ENCODE peak calls at places on chromosome 18, in four cellular contexts. Y, V, T and P are unnamed samples.

GRCh38 chr18:8656226-8656625 is 47.0 kb downstream of the RAB12 start:
- DNase-seq in Y (no peak), V (no peak), T (no peak), P (no peak)

GRCh38 chr18:70781860-70782453 is 493.1 kb downstream of the SOCS6 start:
- DNase-seq in Y (peak), V (peak), T (peak), P (peak)

GRCh38 chr18:21678897-21679296 is 25.7 kb downstream of the ABHD3 start:
- DNase-seq in Y (no peak), V (no peak), T (no peak), P (no peak)

GRCh38 chr18:59159986-59160385 is 20.3 kb downstream of the SEC11C start:
- DNase-seq in Y (no peak), V (no peak), T (no peak), P (no peak)

GRCh38 chr18:31652875-31653274 is 31.5 kb downstream of the B4GALT6 start:
- DNase-seq in Y (no peak), V (no peak), T (no peak), P (no peak)

GRCh38 chr18:74644713-74645112 is 47.0 kb downstream of the ZNF407 start:
- DNase-seq in Y (no peak), V (no peak), T (no peak), P (no peak)

GRCh38 chr18:32391126-32391525 is 79.6 kb downstream of the GAREM1 start:
- DNase-seq in Y (no peak), V (no peak), T (no peak), P (no peak)

GRCh38 chr18:45322343-45322742 is 292.9 kb upstream of the SLC14A2 start:
- DNase-seq in Y (no peak), V (no peak), T (no peak), P (no peak)

GRCh38 chr18:32450026-32450681 is 20.5 kb downstream of the GAREM1 start:
- DNase-seq in Y (no peak), V (no peak), T (no peak), P (no peak)

GRCh38 chr18:49949991-49950395 is 136.7 kb upstream of the ACAA2 start:
- DNase-seq in Y (no peak), V (no peak), T (no peak), P (no peak)

GRCh38 chr18:48674758-48675157 is 135.9 kb downstream of the CTIF start:
- DNase-seq in Y (no peak), V (no peak), T (no peak), P (no peak)

GRCh38 chr18:48798334-48799197 is 152.2 kb downstream of the SMAD7 start:
- DNase-seq in Y (no peak), V (no peak), T (no peak), P (no peak)

GRCh38 chr18:62586148-62586774 is 63.4 kb downstream of the ZCCHC2 start:
- DNase-seq in Y (peak), V (peak), T (peak), P (peak)

GRCh38 chr18:35469696-35470095 is 28.1 kb downstream of the INO80C start:
- DNase-seq in Y (no peak), V (no peak), T (no peak), P (no peak)

DNA sequence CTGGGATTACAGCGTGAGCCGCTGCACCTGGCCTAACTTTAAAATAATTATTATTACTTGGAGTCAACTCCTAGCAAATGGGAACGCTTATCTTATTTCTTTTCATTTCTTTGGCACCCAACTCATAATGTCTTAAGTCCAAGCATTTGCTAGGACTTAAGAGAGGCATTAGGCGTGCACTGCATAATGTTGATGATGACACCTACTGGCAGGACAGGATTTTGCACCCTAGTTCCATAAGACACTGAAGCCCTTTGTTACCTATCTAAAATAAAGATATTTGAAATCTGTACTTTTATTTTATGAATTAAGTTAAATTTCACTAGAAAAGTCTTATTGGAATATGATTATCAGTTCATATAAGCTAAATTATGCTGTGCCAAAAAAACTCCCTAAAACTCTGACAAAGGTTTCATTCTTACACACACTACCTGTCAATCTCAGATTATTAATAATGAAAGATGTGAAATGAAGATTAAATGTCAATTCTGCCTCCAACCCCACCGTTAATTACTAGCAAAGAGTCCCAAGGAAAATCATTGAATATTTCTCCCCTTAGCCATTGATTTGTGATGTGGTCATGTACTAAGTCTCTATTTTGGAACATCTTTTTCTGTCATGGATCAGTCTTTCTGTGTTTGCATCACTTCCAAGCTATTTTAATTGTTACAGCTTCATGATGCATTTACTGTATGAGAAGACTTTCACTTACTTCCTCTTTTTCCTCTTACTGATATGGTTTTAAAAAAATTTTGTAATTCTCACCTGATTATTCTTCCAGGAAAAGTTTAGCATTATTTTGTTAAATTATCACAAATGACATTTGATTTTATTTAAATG is 12.7 kb upstream of the CDH2 start:
- DNase-seq in Y (no peak), V (peak), T (peak), P (peak)
- TF ChIP-seq CTCF in Y (peak), V (peak), T (peak), P (peak)

GRCh38 chr18:28167835-28168349 is 9.0 kb downstream of the CDH2 start:
- DNase-seq in Y (no peak), V (no peak), T (no peak), P (no peak)
- TF ChIP-seq CTCF in Y (no peak), V (no peak), T (no peak), P (no peak)

GRCh38 chr18:4455113-4455811 is at the start of gene DLGAP1:
- DNase-seq in Y (peak), V (no peak), T (no peak), P (peak)

GRCh38 chr18:4454548-4455112 is 477 bp downstream of the DLGAP1 start:
- DNase-seq in Y (peak), V (no peak), T (no peak), P (peak)

GRCh38 chr18:4444306-4444705 is 10.8 kb downstream of the DLGAP1 start:
- DNase-seq in Y (no peak), V (no peak), T (no peak), P (no peak)

GRCh38 chr18:4453712-4454547 is 1.2 kb downstream of the DLGAP1 start:
- DNase-seq in Y (peak), V (no peak), T (no peak), P (peak)

GRCh38 chr18:4450065-4450676 is 4.9 kb downstream of the DLGAP1 start:
- DNase-seq in Y (no peak), V (no peak), T (no peak), P (no peak)
- TF ChIP-seq CTCF in Y (no peak), V (no peak), T (no peak), P (no peak)

GRCh38 chr18:56068030-56068671 is 480.2 kb upstream of the TCF4 start:
- DNase-seq in Y (no peak), V (no peak), T (peak), P (no peak)
- TF ChIP-seq CTCF in Y (no peak), V (no peak), T (no peak), P (no peak)

GRCh38 chr18:26566874-26567273 is 18.5 kb upstream of the KCTD1 start:
- DNase-seq in Y (no peak), V (no peak), T (no peak), P (no peak)
- TF ChIP-seq CTCF in Y (no peak), V (no peak), T (no peak), P (no peak)

GRCh38 chr18:54950221-54950620 is 9.0 kb downstream of the CCDC68 start:
- DNase-seq in Y (no peak), V (no peak), T (no peak), P (no peak)
- TF ChIP-seq CTCF in Y (peak), V (peak), T (no peak), P (no peak)

GRCh38 chr18:10490401-10491289 is 35.2 kb upstream of the NAPG start:
- DNase-seq in Y (no peak), V (peak), T (no peak), P (peak)
- TF ChIP-seq CTCF in Y (peak), V (peak), T (no peak), P (no peak)

DNA sequence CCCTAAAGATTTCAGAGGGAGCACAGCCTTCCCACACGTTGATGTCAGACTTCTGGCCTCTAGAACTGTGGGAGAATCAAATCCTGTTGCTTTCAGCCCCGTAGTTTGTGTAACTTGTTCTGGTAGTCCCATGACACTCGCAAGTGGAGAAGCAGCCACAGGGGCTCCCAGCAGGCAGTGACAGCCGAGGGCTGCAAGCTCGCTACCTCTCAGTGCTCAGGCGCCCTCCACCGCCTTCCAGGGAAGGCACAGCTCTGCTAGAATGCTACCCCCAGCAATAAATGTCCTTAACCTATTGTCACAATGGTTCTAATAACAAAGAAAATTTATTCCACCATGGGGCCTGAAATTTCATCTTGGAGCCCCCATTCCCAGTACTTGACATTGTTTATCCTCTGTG is 143.1 kb upstream of the ZNF236 start:
- DNase-seq in Y (no peak), V (no peak), T (no peak), P (no peak)
- TF ChIP-seq CTCF in Y (peak), V (no peak), T (no peak), P (no peak)